ENCODE peak calls at places on chromosomes 11 and 22, in four cellular contexts. One of them, this sample, is unnamed.

GRCh38 chr11:85756401-85757200 is 54.3 kb downstream of the SYTL2 start:
- DNase-seq in heart right ventricle: no peak
- DNase-seq in adrenal gland: no peak
- DNase-seq in astrocyte of the cerebellum: no peak
- DNase-seq in this sample: no peak

GRCh38 chr22:20401376-20402020 is 7.5 kb downstream of the ZNF74 start:
- DNase-seq in heart right ventricle: no peak
- DNase-seq in adrenal gland: no peak
- DNase-seq in astrocyte of the cerebellum: no peak
- DNase-seq in this sample: no peak

GRCh38 chr22:17138451-17139042 is 17.4 kb upstream of the TMEM121B start:
- DNase-seq in heart right ventricle: no peak
- DNase-seq in adrenal gland: no peak
- DNase-seq in astrocyte of the cerebellum: no peak
- DNase-seq in this sample: no peak

GRCh38 chr11:85810521-85810870 is 445 bp downstream of the SYTL2 start:
- DNase-seq in heart right ventricle: no peak
- DNase-seq in adrenal gland: no peak
- DNase-seq in astrocyte of the cerebellum: no peak
- DNase-seq in this sample: no peak

GRCh38 chr22:23763579-23764331 is 965 bp downstream of the C22orf15 start:
- DNase-seq in heart right ventricle: peak
- DNase-seq in adrenal gland: no peak
- DNase-seq in astrocyte of the cerebellum: no peak
- DNase-seq in this sample: no peak

GRCh38 chr11:92455221-92455790 is 230.7 kb downstream of the FAT3 start:
- DNase-seq in heart right ventricle: no peak
- DNase-seq in adrenal gland: no peak
- DNase-seq in astrocyte of the cerebellum: no peak
- DNase-seq in this sample: no peak

GRCh38 chr11:68584097-68584496 is 100.2 kb upstream of the GAL start:
- DNase-seq in heart right ventricle: peak
- DNase-seq in adrenal gland: no peak
- DNase-seq in astrocyte of the cerebellum: no peak
- DNase-seq in this sample: peak

GRCh38 chr11:2512431-2513407 is 67.9 kb downstream of the KCNQ1 start:
- DNase-seq in heart right ventricle: no peak
- DNase-seq in adrenal gland: peak
- DNase-seq in astrocyte of the cerebellum: no peak
- DNase-seq in this sample: no peak

GRCh38 chr22:45807156-45807915 is 135.7 kb downstream of the ATXN10 start:
- DNase-seq in heart right ventricle: no peak
- DNase-seq in adrenal gland: no peak
- DNase-seq in astrocyte of the cerebellum: no peak
- DNase-seq in this sample: no peak

GRCh38 chr11:114060402-114061052 is 1.0 kb downstream of the ZBTB16 start:
- DNase-seq in heart right ventricle: peak
- DNase-seq in adrenal gland: no peak
- DNase-seq in astrocyte of the cerebellum: no peak
- DNase-seq in this sample: no peak

GRCh38 chr11:117515892-117516291 is 188.2 kb downstream of the CEP164 start:
- DNase-seq in heart right ventricle: no peak
- DNase-seq in adrenal gland: no peak
- DNase-seq in astrocyte of the cerebellum: no peak
- DNase-seq in this sample: no peak

GRCh38 chr11:898540-899190 is 11.9 kb downstream of the CHID1 start:
- DNase-seq in heart right ventricle: no peak
- DNase-seq in adrenal gland: no peak
- DNase-seq in astrocyte of the cerebellum: no peak
- DNase-seq in this sample: no peak

GRCh38 chr11:897226-898159 is 13.1 kb downstream of the CHID1 start:
- DNase-seq in heart right ventricle: no peak
- DNase-seq in adrenal gland: no peak
- DNase-seq in astrocyte of the cerebellum: no peak
- DNase-seq in this sample: no peak

GRCh38 chr11:900545-900944 is 10.1 kb downstream of the CHID1 start:
- DNase-seq in heart right ventricle: no peak
- DNase-seq in adrenal gland: no peak
- DNase-seq in astrocyte of the cerebellum: no peak
- DNase-seq in this sample: no peak

GRCh38 chr11:899724-900123 is 10.9 kb downstream of the CHID1 start:
- DNase-seq in heart right ventricle: no peak
- DNase-seq in adrenal gland: no peak
- DNase-seq in astrocyte of the cerebellum: no peak
- DNase-seq in this sample: no peak

GRCh38 chr11:898160-898517 is 12.5 kb downstream of the CHID1 start:
- DNase-seq in heart right ventricle: no peak
- DNase-seq in adrenal gland: no peak
- DNase-seq in astrocyte of the cerebellum: no peak
- DNase-seq in this sample: no peak
- TF ChIP-seq CTCF in heart right ventricle: peak
- TF ChIP-seq CTCF in adrenal gland: no peak
- TF ChIP-seq CTCF in astrocyte of the cerebellum: peak
- TF ChIP-seq CTCF in this sample: peak

GRCh38 chr22:37905534-37906363 is at the start of gene MICALL1:
- DNase-seq in heart right ventricle: peak
- DNase-seq in adrenal gland: peak
- DNase-seq in astrocyte of the cerebellum: no peak
- DNase-seq in this sample: no peak
- TF ChIP-seq CTCF in heart right ventricle: peak
- TF ChIP-seq CTCF in adrenal gland: no peak
- TF ChIP-seq CTCF in astrocyte of the cerebellum: no peak
- TF ChIP-seq CTCF in this sample: no peak

GRCh38 chr11:65739022-65739421 is 18.4 kb upstream of the RNASEH2C start:
- DNase-seq in heart right ventricle: no peak
- DNase-seq in adrenal gland: no peak
- DNase-seq in astrocyte of the cerebellum: no peak
- DNase-seq in this sample: no peak

GRCh38 chr11:65741185-65741584 is 20.6 kb upstream of the RNASEH2C start:
- DNase-seq in heart right ventricle: no peak
- DNase-seq in adrenal gland: no peak
- DNase-seq in astrocyte of the cerebellum: no peak
- DNase-seq in this sample: no peak

GRCh38 chr11:65742353-65742752 is 21.8 kb upstream of the RNASEH2C start:
- DNase-seq in heart right ventricle: no peak
- DNase-seq in adrenal gland: no peak
- DNase-seq in astrocyte of the cerebellum: no peak
- DNase-seq in this sample: no peak

GRCh38 chr11:65736810-65737209 is 16.2 kb upstream of the RNASEH2C start:
- DNase-seq in heart right ventricle: no peak
- DNase-seq in adrenal gland: no peak
- DNase-seq in astrocyte of the cerebellum: no peak
- DNase-seq in this sample: no peak
- TF ChIP-seq CTCF in heart right ventricle: no peak
- TF ChIP-seq CTCF in adrenal gland: no peak
- TF ChIP-seq CTCF in astrocyte of the cerebellum: no peak
- TF ChIP-seq CTCF in this sample: no peak

DNA sequence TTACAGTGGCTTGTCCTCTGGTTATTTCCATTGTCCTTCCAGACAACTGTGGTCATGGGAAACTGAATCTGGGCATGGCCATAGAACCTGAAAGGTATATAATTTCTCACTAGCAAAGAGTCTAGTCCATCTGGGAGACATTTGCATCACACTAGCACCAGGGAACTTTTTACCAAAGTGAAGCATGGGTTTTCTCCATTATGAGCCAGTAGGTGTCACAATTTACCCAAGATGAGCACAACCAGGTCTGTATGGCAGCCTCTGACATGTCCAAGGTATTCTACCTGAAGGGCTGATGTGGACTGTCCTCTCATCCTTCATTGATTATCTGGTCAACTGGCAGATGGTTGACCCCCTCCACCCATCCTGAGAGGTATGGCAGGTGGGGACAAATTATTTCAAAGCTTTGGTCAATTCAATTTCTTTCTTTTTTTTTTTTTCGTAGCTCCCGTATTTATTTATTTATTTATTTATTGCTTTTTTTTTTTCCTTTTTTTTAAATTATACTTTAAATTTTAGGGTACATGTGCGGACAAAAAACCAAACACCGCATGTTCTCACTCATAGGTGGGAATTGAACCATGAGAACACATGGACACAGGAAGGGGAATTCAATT is 425.9 kb downstream of the TMEM135 start:
- DNase-seq in heart right ventricle: no peak
- DNase-seq in adrenal gland: no peak
- DNase-seq in astrocyte of the cerebellum: no peak
- DNase-seq in this sample: no peak
- TF ChIP-seq CTCF in heart right ventricle: no peak
- TF ChIP-seq CTCF in adrenal gland: no peak
- TF ChIP-seq CTCF in astrocyte of the cerebellum: peak
- TF ChIP-seq CTCF in this sample: peak

GRCh38 chr11:77062924-77063323 is 3.8 kb upstream of the CAPN5 start:
- DNase-seq in heart right ventricle: no peak
- DNase-seq in adrenal gland: peak
- DNase-seq in astrocyte of the cerebellum: no peak
- DNase-seq in this sample: no peak
- TF ChIP-seq CTCF in heart right ventricle: no peak
- TF ChIP-seq CTCF in adrenal gland: peak
- TF ChIP-seq CTCF in astrocyte of the cerebellum: peak
- TF ChIP-seq CTCF in this sample: no peak

GRCh38 chr11:57461841-57462489 is 1.6 kb downstream of the RTN4RL2 start:
- DNase-seq in heart right ventricle: no peak
- DNase-seq in adrenal gland: no peak
- DNase-seq in astrocyte of the cerebellum: no peak
- DNase-seq in this sample: no peak

GRCh38 chr11:57458410-57459111 is 1.8 kb upstream of the RTN4RL2 start:
- DNase-seq in heart right ventricle: peak
- DNase-seq in adrenal gland: no peak
- DNase-seq in astrocyte of the cerebellum: no peak
- DNase-seq in this sample: no peak

GRCh38 chr11:57459112-57460016 is 964 bp upstream of the RTN4RL2 start:
- DNase-seq in heart right ventricle: peak
- DNase-seq in adrenal gland: no peak
- DNase-seq in astrocyte of the cerebellum: no peak
- DNase-seq in this sample: no peak

GRCh38 chr11:57460756-57461749 is 725 bp downstream of the RTN4RL2 start:
- DNase-seq in heart right ventricle: no peak
- DNase-seq in adrenal gland: no peak
- DNase-seq in astrocyte of the cerebellum: no peak
- DNase-seq in this sample: no peak

GRCh38 chr11:57460017-57460755 is at the start of gene RTN4RL2:
- DNase-seq in heart right ventricle: peak
- DNase-seq in adrenal gland: peak
- DNase-seq in astrocyte of the cerebellum: no peak
- DNase-seq in this sample: no peak
- TF ChIP-seq CTCF in heart right ventricle: peak
- TF ChIP-seq CTCF in adrenal gland: no peak
- TF ChIP-seq CTCF in astrocyte of the cerebellum: no peak
- TF ChIP-seq CTCF in this sample: peak

GRCh38 chr11:127074151-127074761 is 73.7 kb upstream of the KIRREL3 start:
- DNase-seq in heart right ventricle: no peak
- DNase-seq in adrenal gland: no peak
- DNase-seq in astrocyte of the cerebellum: peak
- DNase-seq in this sample: peak
- TF ChIP-seq CTCF in heart right ventricle: no peak
- TF ChIP-seq CTCF in adrenal gland: peak
- TF ChIP-seq CTCF in astrocyte of the cerebellum: peak
- TF ChIP-seq CTCF in this sample: peak